ENCODE peak calls at places on chromosome 13, in eight cellular contexts. One of them, this sample, is unnamed.

GRCh38 chr13:33123066-33123940 is 107.1 kb downstream of the KL start:
- DNase-seq in NB4: peak
- DNase-seq in HAP-1: no peak
- DNase-seq in stimulated activated CD4-positive, alpha-beta T cell treated with anti-CD3 and anti-CD28 coated beads, Interleukin-1b, Interleukin-23, amount 100 ng/mL, for 4 hours: no peak
- DNase-seq in activated CD4-positive, alpha-beta T cell treated with anti-CD3 and anti-CD28 coated beads, Interleukin-2, amount 50 U/mL, for 1 hour: no peak
- DNase-seq in EH: peak
- DNase-seq in tibial artery: peak
- DNase-seq in LHCN-M2: no peak
- DNase-seq in this sample: peak

GRCh38 chr13:82654851-82655517 is 1227.3 kb downstream of the SLITRK1 start:
- DNase-seq in NB4: no peak
- DNase-seq in HAP-1: no peak
- DNase-seq in stimulated activated CD4-positive, alpha-beta T cell treated with anti-CD3 and anti-CD28 coated beads, Interleukin-1b, Interleukin-23, amount 100 ng/mL, for 4 hours: no peak
- DNase-seq in activated CD4-positive, alpha-beta T cell treated with anti-CD3 and anti-CD28 coated beads, Interleukin-2, amount 50 U/mL, for 1 hour: no peak
- DNase-seq in EH: peak
- DNase-seq in tibial artery: peak
- DNase-seq in LHCN-M2: peak
- DNase-seq in this sample: peak

GRCh38 chr13:45105895-45106294 is 14.4 kb upstream of the GTF2F2 start:
- DNase-seq in NB4: no peak
- DNase-seq in HAP-1: no peak
- DNase-seq in stimulated activated CD4-positive, alpha-beta T cell treated with anti-CD3 and anti-CD28 coated beads, Interleukin-1b, Interleukin-23, amount 100 ng/mL, for 4 hours: no peak
- DNase-seq in activated CD4-positive, alpha-beta T cell treated with anti-CD3 and anti-CD28 coated beads, Interleukin-2, amount 50 U/mL, for 1 hour: no peak
- DNase-seq in EH: peak
- DNase-seq in tibial artery: no peak
- DNase-seq in LHCN-M2: peak
- DNase-seq in this sample: peak

GRCh38 chr13:105037064-105037463 is 1498.4 kb downstream of the EFNB2 start:
- DNase-seq in NB4: no peak
- DNase-seq in HAP-1: no peak
- DNase-seq in stimulated activated CD4-positive, alpha-beta T cell treated with anti-CD3 and anti-CD28 coated beads, Interleukin-1b, Interleukin-23, amount 100 ng/mL, for 4 hours: no peak
- DNase-seq in activated CD4-positive, alpha-beta T cell treated with anti-CD3 and anti-CD28 coated beads, Interleukin-2, amount 50 U/mL, for 1 hour: no peak
- DNase-seq in EH: no peak
- DNase-seq in tibial artery: no peak
- DNase-seq in LHCN-M2: peak
- DNase-seq in this sample: no peak

GRCh38 chr13:106987435-106987800 is 419.5 kb upstream of the ARGLU1 start:
- DNase-seq in NB4: no peak
- DNase-seq in HAP-1: no peak
- DNase-seq in stimulated activated CD4-positive, alpha-beta T cell treated with anti-CD3 and anti-CD28 coated beads, Interleukin-1b, Interleukin-23, amount 100 ng/mL, for 4 hours: no peak
- DNase-seq in activated CD4-positive, alpha-beta T cell treated with anti-CD3 and anti-CD28 coated beads, Interleukin-2, amount 50 U/mL, for 1 hour: no peak
- DNase-seq in EH: no peak
- DNase-seq in tibial artery: no peak
- DNase-seq in LHCN-M2: no peak
- DNase-seq in this sample: no peak

GRCh38 chr13:23965346-23965745 is 68.0 kb upstream of the C1QTNF9B start:
- DNase-seq in NB4: no peak
- DNase-seq in HAP-1: no peak
- DNase-seq in stimulated activated CD4-positive, alpha-beta T cell treated with anti-CD3 and anti-CD28 coated beads, Interleukin-1b, Interleukin-23, amount 100 ng/mL, for 4 hours: no peak
- DNase-seq in activated CD4-positive, alpha-beta T cell treated with anti-CD3 and anti-CD28 coated beads, Interleukin-2, amount 50 U/mL, for 1 hour: no peak
- DNase-seq in EH: no peak
- DNase-seq in tibial artery: no peak
- DNase-seq in LHCN-M2: no peak
- DNase-seq in this sample: no peak

GRCh38 chr13:113546571-113547247 is 37.8 kb upstream of the TFDP1 start:
- DNase-seq in NB4: no peak
- DNase-seq in HAP-1: peak
- DNase-seq in stimulated activated CD4-positive, alpha-beta T cell treated with anti-CD3 and anti-CD28 coated beads, Interleukin-1b, Interleukin-23, amount 100 ng/mL, for 4 hours: no peak
- DNase-seq in activated CD4-positive, alpha-beta T cell treated with anti-CD3 and anti-CD28 coated beads, Interleukin-2, amount 50 U/mL, for 1 hour: no peak
- DNase-seq in EH: no peak
- DNase-seq in tibial artery: peak
- DNase-seq in LHCN-M2: no peak
- DNase-seq in this sample: no peak

GRCh38 chr13:78680611-78681010 is 21.7 kb upstream of the OBI1 start:
- DNase-seq in NB4: no peak
- DNase-seq in HAP-1: no peak
- DNase-seq in stimulated activated CD4-positive, alpha-beta T cell treated with anti-CD3 and anti-CD28 coated beads, Interleukin-1b, Interleukin-23, amount 100 ng/mL, for 4 hours: no peak
- DNase-seq in activated CD4-positive, alpha-beta T cell treated with anti-CD3 and anti-CD28 coated beads, Interleukin-2, amount 50 U/mL, for 1 hour: no peak
- DNase-seq in EH: no peak
- DNase-seq in tibial artery: no peak
- DNase-seq in LHCN-M2: no peak
- DNase-seq in this sample: no peak

GRCh38 chr13:45372189-45373115 is 31.5 kb upstream of the TPT1 start:
- DNase-seq in NB4: no peak
- DNase-seq in HAP-1: no peak
- DNase-seq in stimulated activated CD4-positive, alpha-beta T cell treated with anti-CD3 and anti-CD28 coated beads, Interleukin-1b, Interleukin-23, amount 100 ng/mL, for 4 hours: no peak
- DNase-seq in activated CD4-positive, alpha-beta T cell treated with anti-CD3 and anti-CD28 coated beads, Interleukin-2, amount 50 U/mL, for 1 hour: no peak
- DNase-seq in EH: peak
- DNase-seq in tibial artery: no peak
- DNase-seq in LHCN-M2: no peak
- DNase-seq in this sample: no peak

GRCh38 chr13:104592127-104592526 is 1525.9 kb upstream of the SLC10A2 start:
- DNase-seq in NB4: no peak
- DNase-seq in HAP-1: no peak
- DNase-seq in stimulated activated CD4-positive, alpha-beta T cell treated with anti-CD3 and anti-CD28 coated beads, Interleukin-1b, Interleukin-23, amount 100 ng/mL, for 4 hours: no peak
- DNase-seq in activated CD4-positive, alpha-beta T cell treated with anti-CD3 and anti-CD28 coated beads, Interleukin-2, amount 50 U/mL, for 1 hour: no peak
- DNase-seq in EH: no peak
- DNase-seq in tibial artery: no peak
- DNase-seq in LHCN-M2: peak
- DNase-seq in this sample: no peak

GRCh38 chr13:41562083-41562482 is 104.7 kb downstream of the RGCC start:
- DNase-seq in NB4: no peak
- DNase-seq in HAP-1: no peak
- DNase-seq in stimulated activated CD4-positive, alpha-beta T cell treated with anti-CD3 and anti-CD28 coated beads, Interleukin-1b, Interleukin-23, amount 100 ng/mL, for 4 hours: no peak
- DNase-seq in activated CD4-positive, alpha-beta T cell treated with anti-CD3 and anti-CD28 coated beads, Interleukin-2, amount 50 U/mL, for 1 hour: no peak
- DNase-seq in EH: peak
- DNase-seq in tibial artery: no peak
- DNase-seq in LHCN-M2: peak
- DNase-seq in this sample: peak

GRCh38 chr13:80040219-80040976 is 300.5 kb downstream of the SPRY2 start:
- DNase-seq in NB4: no peak
- DNase-seq in HAP-1: no peak
- DNase-seq in stimulated activated CD4-positive, alpha-beta T cell treated with anti-CD3 and anti-CD28 coated beads, Interleukin-1b, Interleukin-23, amount 100 ng/mL, for 4 hours: no peak
- DNase-seq in activated CD4-positive, alpha-beta T cell treated with anti-CD3 and anti-CD28 coated beads, Interleukin-2, amount 50 U/mL, for 1 hour: no peak
- DNase-seq in EH: peak
- DNase-seq in tibial artery: no peak
- DNase-seq in LHCN-M2: peak
- DNase-seq in this sample: peak

GRCh38 chr13:42821437-42821836 is 40.1 kb downstream of the FAM216B start:
- DNase-seq in NB4: no peak
- DNase-seq in HAP-1: no peak
- DNase-seq in stimulated activated CD4-positive, alpha-beta T cell treated with anti-CD3 and anti-CD28 coated beads, Interleukin-1b, Interleukin-23, amount 100 ng/mL, for 4 hours: no peak
- DNase-seq in activated CD4-positive, alpha-beta T cell treated with anti-CD3 and anti-CD28 coated beads, Interleukin-2, amount 50 U/mL, for 1 hour: no peak
- DNase-seq in EH: peak
- DNase-seq in tibial artery: no peak
- DNase-seq in LHCN-M2: peak
- DNase-seq in this sample: peak

GRCh38 chr13:30002577-30002976 is 152.2 kb upstream of the UBL3 start:
- DNase-seq in NB4: peak
- DNase-seq in HAP-1: no peak
- DNase-seq in stimulated activated CD4-positive, alpha-beta T cell treated with anti-CD3 and anti-CD28 coated beads, Interleukin-1b, Interleukin-23, amount 100 ng/mL, for 4 hours: no peak
- DNase-seq in activated CD4-positive, alpha-beta T cell treated with anti-CD3 and anti-CD28 coated beads, Interleukin-2, amount 50 U/mL, for 1 hour: no peak
- DNase-seq in EH: peak
- DNase-seq in tibial artery: no peak
- DNase-seq in LHCN-M2: peak
- DNase-seq in this sample: peak

GRCh38 chr13:57877596-57877995 is 246.1 kb downstream of the PCDH17 start:
- DNase-seq in NB4: no peak
- DNase-seq in HAP-1: no peak
- DNase-seq in stimulated activated CD4-positive, alpha-beta T cell treated with anti-CD3 and anti-CD28 coated beads, Interleukin-1b, Interleukin-23, amount 100 ng/mL, for 4 hours: no peak
- DNase-seq in activated CD4-positive, alpha-beta T cell treated with anti-CD3 and anti-CD28 coated beads, Interleukin-2, amount 50 U/mL, for 1 hour: no peak
- DNase-seq in EH: no peak
- DNase-seq in tibial artery: no peak
- DNase-seq in LHCN-M2: no peak
- DNase-seq in this sample: no peak

GRCh38 chr13:109897988-109898623 is 111.7 kb upstream of the IRS2 start:
- DNase-seq in NB4: no peak
- DNase-seq in HAP-1: no peak
- DNase-seq in stimulated activated CD4-positive, alpha-beta T cell treated with anti-CD3 and anti-CD28 coated beads, Interleukin-1b, Interleukin-23, amount 100 ng/mL, for 4 hours: no peak
- DNase-seq in activated CD4-positive, alpha-beta T cell treated with anti-CD3 and anti-CD28 coated beads, Interleukin-2, amount 50 U/mL, for 1 hour: no peak
- DNase-seq in EH: no peak
- DNase-seq in tibial artery: no peak
- DNase-seq in LHCN-M2: no peak
- DNase-seq in this sample: no peak

GRCh38 chr13:51848674-51849073 is 3.7 kb upstream of the TMEM272 start:
- DNase-seq in NB4: no peak
- DNase-seq in HAP-1: no peak
- DNase-seq in stimulated activated CD4-positive, alpha-beta T cell treated with anti-CD3 and anti-CD28 coated beads, Interleukin-1b, Interleukin-23, amount 100 ng/mL, for 4 hours: no peak
- DNase-seq in activated CD4-positive, alpha-beta T cell treated with anti-CD3 and anti-CD28 coated beads, Interleukin-2, amount 50 U/mL, for 1 hour: no peak
- DNase-seq in EH: peak
- DNase-seq in tibial artery: no peak
- DNase-seq in LHCN-M2: peak
- DNase-seq in this sample: peak

GRCh38 chr13:32889986-32890565 is 126.1 kb upstream of the KL start:
- DNase-seq in NB4: peak
- DNase-seq in HAP-1: no peak
- DNase-seq in stimulated activated CD4-positive, alpha-beta T cell treated with anti-CD3 and anti-CD28 coated beads, Interleukin-1b, Interleukin-23, amount 100 ng/mL, for 4 hours: no peak
- DNase-seq in activated CD4-positive, alpha-beta T cell treated with anti-CD3 and anti-CD28 coated beads, Interleukin-2, amount 50 U/mL, for 1 hour: no peak
- DNase-seq in EH: peak
- DNase-seq in tibial artery: no peak
- DNase-seq in LHCN-M2: no peak
- DNase-seq in this sample: no peak

GRCh38 chr13:44474122-44474910 is 100.7 kb downstream of the SERP2 start:
- DNase-seq in NB4: no peak
- DNase-seq in HAP-1: no peak
- DNase-seq in stimulated activated CD4-positive, alpha-beta T cell treated with anti-CD3 and anti-CD28 coated beads, Interleukin-1b, Interleukin-23, amount 100 ng/mL, for 4 hours: no peak
- DNase-seq in activated CD4-positive, alpha-beta T cell treated with anti-CD3 and anti-CD28 coated beads, Interleukin-2, amount 50 U/mL, for 1 hour: no peak
- DNase-seq in EH: peak
- DNase-seq in tibial artery: no peak
- DNase-seq in LHCN-M2: peak
- DNase-seq in this sample: peak

GRCh38 chr13:22839554-22840286 is 341.1 kb upstream of the SGCG start:
- DNase-seq in NB4: no peak
- DNase-seq in HAP-1: no peak
- DNase-seq in stimulated activated CD4-positive, alpha-beta T cell treated with anti-CD3 and anti-CD28 coated beads, Interleukin-1b, Interleukin-23, amount 100 ng/mL, for 4 hours: no peak
- DNase-seq in activated CD4-positive, alpha-beta T cell treated with anti-CD3 and anti-CD28 coated beads, Interleukin-2, amount 50 U/mL, for 1 hour: no peak
- DNase-seq in EH: no peak
- DNase-seq in tibial artery: no peak
- DNase-seq in LHCN-M2: no peak
- DNase-seq in this sample: no peak

GRCh38 chr13:26663801-26664200 is 96.8 kb downstream of the GPR12 start:
- DNase-seq in NB4: no peak
- DNase-seq in HAP-1: no peak
- DNase-seq in stimulated activated CD4-positive, alpha-beta T cell treated with anti-CD3 and anti-CD28 coated beads, Interleukin-1b, Interleukin-23, amount 100 ng/mL, for 4 hours: no peak
- DNase-seq in activated CD4-positive, alpha-beta T cell treated with anti-CD3 and anti-CD28 coated beads, Interleukin-2, amount 50 U/mL, for 1 hour: no peak
- DNase-seq in EH: no peak
- DNase-seq in tibial artery: no peak
- DNase-seq in LHCN-M2: peak
- DNase-seq in this sample: no peak

GRCh38 chr13:99386911-99387788 is 80.0 kb upstream of the GPR183 start:
- DNase-seq in NB4: peak
- DNase-seq in HAP-1: peak
- DNase-seq in stimulated activated CD4-positive, alpha-beta T cell treated with anti-CD3 and anti-CD28 coated beads, Interleukin-1b, Interleukin-23, amount 100 ng/mL, for 4 hours: peak
- DNase-seq in activated CD4-positive, alpha-beta T cell treated with anti-CD3 and anti-CD28 coated beads, Interleukin-2, amount 50 U/mL, for 1 hour: peak
- DNase-seq in EH: peak
- DNase-seq in tibial artery: no peak
- DNase-seq in LHCN-M2: peak
- DNase-seq in this sample: peak

GRCh38 chr13:67238277-67238859 is 8.2 kb upstream of the PCDH9 start:
- DNase-seq in NB4: peak
- DNase-seq in HAP-1: no peak
- DNase-seq in stimulated activated CD4-positive, alpha-beta T cell treated with anti-CD3 and anti-CD28 coated beads, Interleukin-1b, Interleukin-23, amount 100 ng/mL, for 4 hours: no peak
- DNase-seq in activated CD4-positive, alpha-beta T cell treated with anti-CD3 and anti-CD28 coated beads, Interleukin-2, amount 50 U/mL, for 1 hour: no peak
- DNase-seq in EH: peak
- DNase-seq in tibial artery: no peak
- DNase-seq in LHCN-M2: peak
- DNase-seq in this sample: peak

GRCh38 chr13:73914119-73914518 is 220.1 kb downstream of the KLF12 start:
- DNase-seq in NB4: peak
- DNase-seq in HAP-1: no peak
- DNase-seq in stimulated activated CD4-positive, alpha-beta T cell treated with anti-CD3 and anti-CD28 coated beads, Interleukin-1b, Interleukin-23, amount 100 ng/mL, for 4 hours: no peak
- DNase-seq in activated CD4-positive, alpha-beta T cell treated with anti-CD3 and anti-CD28 coated beads, Interleukin-2, amount 50 U/mL, for 1 hour: no peak
- DNase-seq in EH: no peak
- DNase-seq in tibial artery: no peak
- DNase-seq in LHCN-M2: peak
- DNase-seq in this sample: no peak

GRCh38 chr13:48160879-48161278 is 66.0 kb upstream of the MED4 start:
- DNase-seq in NB4: peak
- DNase-seq in HAP-1: peak
- DNase-seq in stimulated activated CD4-positive, alpha-beta T cell treated with anti-CD3 and anti-CD28 coated beads, Interleukin-1b, Interleukin-23, amount 100 ng/mL, for 4 hours: no peak
- DNase-seq in activated CD4-positive, alpha-beta T cell treated with anti-CD3 and anti-CD28 coated beads, Interleukin-2, amount 50 U/mL, for 1 hour: no peak
- DNase-seq in EH: peak
- DNase-seq in tibial artery: peak
- DNase-seq in LHCN-M2: peak
- DNase-seq in this sample: peak

GRCh38 chr13:114313061-114313860 is 1.0 kb upstream of the CHAMP1 start:
- DNase-seq in NB4: peak
- DNase-seq in HAP-1: no peak
- DNase-seq in stimulated activated CD4-positive, alpha-beta T cell treated with anti-CD3 and anti-CD28 coated beads, Interleukin-1b, Interleukin-23, amount 100 ng/mL, for 4 hours: peak
- DNase-seq in activated CD4-positive, alpha-beta T cell treated with anti-CD3 and anti-CD28 coated beads, Interleukin-2, amount 50 U/mL, for 1 hour: peak
- DNase-seq in EH: peak
- DNase-seq in tibial artery: no peak
- DNase-seq in LHCN-M2: no peak
- DNase-seq in this sample: peak

GRCh38 chr13:26476111-26476743 is 81.3 kb upstream of the WASF3 start:
- DNase-seq in NB4: no peak
- DNase-seq in HAP-1: no peak
- DNase-seq in stimulated activated CD4-positive, alpha-beta T cell treated with anti-CD3 and anti-CD28 coated beads, Interleukin-1b, Interleukin-23, amount 100 ng/mL, for 4 hours: no peak
- DNase-seq in activated CD4-positive, alpha-beta T cell treated with anti-CD3 and anti-CD28 coated beads, Interleukin-2, amount 50 U/mL, for 1 hour: no peak
- DNase-seq in EH: peak
- DNase-seq in tibial artery: peak
- DNase-seq in LHCN-M2: peak
- DNase-seq in this sample: peak

GRCh38 chr13:105817011-105817410 is 718.5 kb downstream of the EFNB2 start:
- DNase-seq in NB4: no peak
- DNase-seq in HAP-1: no peak
- DNase-seq in stimulated activated CD4-positive, alpha-beta T cell treated with anti-CD3 and anti-CD28 coated beads, Interleukin-1b, Interleukin-23, amount 100 ng/mL, for 4 hours: no peak
- DNase-seq in activated CD4-positive, alpha-beta T cell treated with anti-CD3 and anti-CD28 coated beads, Interleukin-2, amount 50 U/mL, for 1 hour: no peak
- DNase-seq in EH: no peak
- DNase-seq in tibial artery: no peak
- DNase-seq in LHCN-M2: no peak
- DNase-seq in this sample: no peak